ENCODE peak calls at places on chromosomes 12 and 14, in six cellular contexts. U is GM12878, S is K562, T is HCT116, Q is HepG2, N is H1. L is an unnamed sample.

GRCh38 chr12:108845696-108846095 is 11.7 kb downstream of the SSH1 start:
- DNase-seq in U (no peak), S (no peak), T (no peak), N (no peak), Q (no peak), L (no peak)

GRCh38 chr12:76787689-76788088 is 23.8 kb downstream of the ZDHHC17 start:
- DNase-seq in T (no peak), Q (no peak), N (no peak), S (no peak), U (no peak), L (no peak)

GRCh38 chr12:45583011-45583657 is 146.4 kb upstream of the ARID2 start:
- DNase-seq in N (no peak), S (no peak), T (no peak), U (no peak), Q (no peak), L (no peak)

GRCh38 chr14:29282169-29282568 is 515.6 kb downstream of the FOXG1 start:
- DNase-seq in Q (no peak), N (no peak), T (no peak), S (no peak), U (no peak), L (no peak)

GRCh38 chr12:115114140-115114539 is 430.2 kb upstream of the TBX3 start:
- DNase-seq in Q (no peak), U (no peak), S (no peak), T (no peak), N (no peak), L (peak; percentile 33)

GRCh38 chr12:120971299-120972180 is 6.8 kb upstream of the HNF1A start:
- DNase-seq in U (peak; percentile 57), Q (peak; percentile 45), N (no peak), S (peak; percentile 72), T (peak; percentile 58), L (peak; percentile 43)

GRCh38 chr12:67754933-67755697 is 106.6 kb downstream of the DYRK2 start:
- DNase-seq in N (no peak), Q (no peak), T (no peak), S (no peak), U (no peak), L (no peak)

GRCh38 chr12:32647275-32647674 is 31.8 kb upstream of the DNM1L start:
- DNase-seq in T (no peak), S (no peak), Q (no peak), U (no peak), N (peak; percentile 33), L (no peak)

GRCh38 chr14:38387821-38388220 is 131.9 kb upstream of the CLEC14A start:
- DNase-seq in U (no peak), T (no peak), S (no peak), Q (no peak), N (no peak), L (no peak)

GRCh38 chr14:89845346-89845745 is 109.2 kb downstream of the EFCAB11 start:
- DNase-seq in U (no peak), T (no peak), S (no peak), Q (no peak), N (no peak), L (no peak)

GRCh38 chr12:105337391-105337790 is 6.9 kb downstream of the C12orf75 start:
- DNase-seq in U (no peak), S (no peak), N (no peak), Q (no peak), T (no peak), L (no peak)

GRCh38 chr12:119797090-119797489 is 80.0 kb downstream of the CIT start:
- DNase-seq in U (no peak), S (no peak), N (no peak), Q (no peak), T (no peak), L (no peak)

GRCh38 chr14:25909361-25909760 is 688.5 kb downstream of the NOVA1 start:
- DNase-seq in N (no peak), S (no peak), U (no peak), Q (peak; percentile 9), T (no peak), L (no peak)

GRCh38 chr12:32535260-32535999 is 136.1 kb downstream of the FGD4 start:
- DNase-seq in U (no peak), T (no peak), S (peak; percentile 8), N (no peak), Q (peak; percentile 33), L (no peak)

GRCh38 chr12:51028811-51029146 is 2.6 kb upstream of the SLC11A2 start:
- DNase-seq in U (no peak), Q (no peak), S (no peak), T (no peak), N (no peak), L (no peak)

GRCh38 chr14:32826404-32827082 is 112.1 kb upstream of the NPAS3 start:
- DNase-seq in T (no peak), Q (no peak), N (no peak), U (no peak), S (no peak), L (no peak)

GRCh38 chr12:122137681-122138080 is 36.3 kb downstream of the IL31 start:
- DNase-seq in S (no peak), U (no peak), N (peak; percentile 82), T (no peak), Q (no peak), L (no peak)

GRCh38 chr14:75454963-75455546 is 27.2 kb downstream of the JDP2 start:
- DNase-seq in S (no peak), Q (peak; percentile 15), U (no peak), N (no peak), T (no peak), L (no peak)

GRCh38 chr12:79597910-79598309 is 92.9 kb downstream of the PAWR start:
- DNase-seq in N (no peak), Q (peak; percentile 53), S (no peak), U (no peak), T (no peak), L (no peak)

GRCh38 chr14:55432628-55433027 is 7.8 kb downstream of the TBPL2 start:
- DNase-seq in T (no peak), Q (no peak), N (no peak), U (no peak), S (no peak), L (no peak)

GRCh38 chr12:105945935-105946334 is 192.8 kb downstream of the NUAK1 start:
- DNase-seq in S (no peak), N (no peak), U (no peak), Q (no peak), T (no peak), L (peak; percentile 18)

GRCh38 chr14:89617471-89618291 is 200.6 kb upstream of the FOXN3 start:
- DNase-seq in N (no peak), T (no peak), S (no peak), U (no peak), Q (peak; percentile 12), L (no peak)

GRCh38 chr12:120264511-120265202 is 873 bp downstream of the PXN start:
- DNase-seq in T (no peak), Q (no peak), S (no peak), N (no peak), U (no peak), L (no peak)

GRCh38 chr12:109758406-109759075 is 44.9 kb downstream of the FAM222A start:
- DNase-seq in T (no peak), Q (no peak), S (no peak), N (peak; percentile 49), U (no peak), L (no peak)

GRCh38 chr12:88153959-88154358 is 11.9 kb downstream of the TMTC3 start:
- DNase-seq in S (no peak), N (no peak), T (peak; percentile 37), Q (peak; percentile 16), U (no peak), L (no peak)

DNA sequence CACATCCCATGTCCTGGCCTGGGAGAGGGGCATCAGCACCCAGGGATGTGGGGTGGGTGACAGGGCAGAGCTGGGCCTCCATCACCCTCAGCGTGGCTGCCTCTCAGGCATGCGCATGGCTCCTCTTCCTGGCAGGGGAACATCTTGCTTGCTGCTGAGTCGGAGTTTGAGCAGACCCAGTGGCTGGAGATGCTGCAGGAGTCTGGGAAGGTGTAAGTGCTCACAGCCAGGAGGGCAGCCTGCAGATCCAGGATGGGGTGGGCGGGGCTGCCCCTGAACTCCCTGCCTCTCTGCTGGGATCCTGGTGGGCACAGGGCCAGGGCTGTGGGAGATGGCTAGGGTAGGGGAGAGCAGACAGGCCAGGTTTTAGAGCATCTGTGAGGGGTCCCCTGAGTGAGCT is 16.2 kb downstream of the PLEKHD1 start:
- DNase-seq in T (no peak), Q (no peak), U (no peak), S (no peak), N (no peak), L (no peak)
- TF ChIP-seq ZNF274 in T (no peak), Q (no peak), U (no peak), S (no peak), N (no peak), L (no peak)

GRCh38 chr14:52021971-52022600 is 32.7 kb downstream of the RTRAF start:
- DNase-seq in N (no peak), Q (no peak), T (no peak), S (no peak), U (peak; percentile 69), L (no peak)
- H3K9ac ChIP-seq in N (no peak overlapping the region), Q (no peak overlapping the region), T (no peak overlapping the region), S (no peak overlapping the region), U (no peak overlapping the region), L (no peak overlapping the region)

DNA sequence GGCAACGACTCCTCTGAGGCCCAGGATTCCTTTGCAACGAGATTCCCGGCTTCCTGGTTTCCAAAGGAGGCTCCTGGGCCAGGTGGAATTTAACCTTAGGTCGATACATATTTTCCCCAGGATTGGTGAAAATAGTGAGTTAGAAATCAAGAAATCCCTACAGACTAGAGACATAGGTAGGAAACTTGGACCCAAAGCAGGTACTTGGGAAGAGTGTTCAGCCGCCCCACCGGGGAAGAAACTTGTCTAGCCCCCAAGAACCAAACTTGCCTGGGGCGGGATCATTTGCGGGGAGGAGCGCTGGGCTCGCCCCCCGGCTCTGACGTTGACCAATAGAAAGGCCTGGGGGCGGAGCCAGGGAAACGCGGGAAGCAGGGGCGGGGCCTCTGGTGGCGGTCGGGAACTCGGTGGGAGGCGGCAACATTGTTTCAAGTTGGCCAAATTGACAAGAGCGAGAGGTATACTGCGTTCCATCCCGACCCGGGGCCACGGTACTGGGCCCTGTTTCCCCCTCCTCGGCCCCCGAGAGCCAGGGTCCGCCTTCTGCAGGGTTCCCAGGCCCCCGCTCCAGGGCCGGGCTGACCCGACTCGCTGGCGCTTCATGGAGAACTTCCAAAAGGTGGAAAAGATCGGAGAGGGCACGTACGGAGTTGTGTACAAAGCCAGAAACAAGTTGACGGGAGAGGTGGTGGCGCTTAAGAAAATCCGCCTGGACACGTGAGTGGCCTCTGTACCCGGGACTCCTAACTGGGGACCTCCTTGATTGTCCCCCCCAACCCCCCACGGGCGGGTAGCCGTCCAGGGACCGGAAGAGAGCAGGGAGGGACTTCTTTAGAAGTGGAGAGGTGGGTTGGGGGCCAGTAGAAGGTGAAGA is at the start of gene CDK2:
- DNase-seq in T (peak; percentile 61), N (peak; percentile 98), S (peak; percentile 98), U (peak; percentile 40), Q (peak; percentile 76), L (peak; percentile 78)
- TF ChIP-seq ZNF274 in T (no peak), N (no peak), S (no peak), U (no peak), Q (peak; percentile 48), L (no peak)

GRCh38 chr14:93002851-93003298 is 79.9 kb downstream of the CHGA start:
- DNase-seq in S (peak; percentile 10), N (no peak), Q (peak; percentile 61), T (no peak), U (no peak), L (no peak)
- H3K9ac ChIP-seq in S (no peak overlapping the region), N (no peak overlapping the region), Q (no peak overlapping the region), T (no peak overlapping the region), U (no peak overlapping the region), L (no peak overlapping the region)

GRCh38 chr12:117388865-117389508 is 27.6 kb upstream of the NOS1 start:
- DNase-seq in U (no peak), Q (no peak), S (no peak), N (no peak), T (no peak), L (no peak)
- TF ChIP-seq ZNF274 in U (no peak), Q (no peak), S (no peak), N (no peak), T (no peak), L (no peak)